ENCODE peak calls at places on chromosomes 1 and 21, in eight cellular contexts. One of them, this sample, is unnamed.

GRCh38 chr1:103496014-103496635 is 29.4 kb upstream of the RNPC3 start:
- DNase-seq in AG09309: no peak
- DNase-seq in cardiac fibroblast: peak; percentile 39
- DNase-seq in bronchial epithelial cell: peak; percentile 73
- DNase-seq in CD8-positive, alpha-beta T cell: no peak
- DNase-seq in fibroblast of lung: peak; percentile 72
- DNase-seq in HFFc6: peak; percentile 49
- DNase-seq in WTC11: no peak
- DNase-seq in this sample: no peak

GRCh38 chr1:198064181-198064580 is 92.6 kb upstream of the NEK7 start:
- DNase-seq in bronchial epithelial cell: peak; percentile 76
- DNase-seq in AG09309: peak; percentile 11
- DNase-seq in fibroblast of lung: no peak
- DNase-seq in cardiac fibroblast: no peak
- DNase-seq in HFFc6: peak; percentile 74
- DNase-seq in CD8-positive, alpha-beta T cell: no peak
- DNase-seq in WTC11: no peak
- DNase-seq in this sample: no peak

GRCh38 chr1:10685851-10686403 is 110.5 kb downstream of the CASZ1 start:
- DNase-seq in cardiac fibroblast: peak; percentile 73
- DNase-seq in fibroblast of lung: peak; percentile 21
- DNase-seq in CD8-positive, alpha-beta T cell: no peak
- DNase-seq in AG09309: peak; percentile 5
- DNase-seq in WTC11: no peak
- DNase-seq in HFFc6: peak; percentile 5
- DNase-seq in bronchial epithelial cell: no peak
- DNase-seq in this sample: no peak

GRCh38 chr21:31108969-31109368 is 70.7 kb upstream of the KRTAP19-8 start:
- DNase-seq in AG09309: no peak
- DNase-seq in CD8-positive, alpha-beta T cell: no peak
- DNase-seq in WTC11: no peak
- DNase-seq in HFFc6: no peak
- DNase-seq in fibroblast of lung: peak; percentile 46
- DNase-seq in cardiac fibroblast: peak; percentile 24
- DNase-seq in bronchial epithelial cell: peak; percentile 13
- DNase-seq in this sample: no peak

GRCh38 chr1:21815724-21816311 is 3.8 kb downstream of the LDLRAD2 start:
- DNase-seq in HFFc6: no peak
- DNase-seq in cardiac fibroblast: no peak
- DNase-seq in WTC11: no peak
- DNase-seq in fibroblast of lung: no peak
- DNase-seq in bronchial epithelial cell: no peak
- DNase-seq in AG09309: no peak
- DNase-seq in CD8-positive, alpha-beta T cell: no peak
- DNase-seq in this sample: no peak

GRCh38 chr1:233240839-233241682 is 54.5 kb downstream of the PCNX2 start:
- DNase-seq in fibroblast of lung: peak; percentile 64
- DNase-seq in HFFc6: no peak
- DNase-seq in bronchial epithelial cell: peak; percentile 31
- DNase-seq in cardiac fibroblast: peak; percentile 76
- DNase-seq in CD8-positive, alpha-beta T cell: no peak
- DNase-seq in WTC11: peak; percentile 38
- DNase-seq in AG09309: no peak
- DNase-seq in this sample: peak; percentile 67

GRCh38 chr1:231605389-231606100 is 21.0 kb upstream of the DISC1 start:
- DNase-seq in bronchial epithelial cell: no peak
- DNase-seq in AG09309: no peak
- DNase-seq in fibroblast of lung: peak; percentile 14
- DNase-seq in CD8-positive, alpha-beta T cell: no peak
- DNase-seq in WTC11: no peak
- DNase-seq in cardiac fibroblast: no peak
- DNase-seq in HFFc6: no peak
- DNase-seq in this sample: no peak

GRCh38 chr1:223609066-223609465 is 56.4 kb downstream of the CAPN8 start:
- DNase-seq in bronchial epithelial cell: no peak
- DNase-seq in WTC11: no peak
- DNase-seq in HFFc6: no peak
- DNase-seq in fibroblast of lung: no peak
- DNase-seq in cardiac fibroblast: no peak
- DNase-seq in CD8-positive, alpha-beta T cell: no peak
- DNase-seq in AG09309: no peak
- DNase-seq in this sample: no peak

GRCh38 chr1:61424382-61424781 is 300.6 kb downstream of the TM2D1 start:
- DNase-seq in fibroblast of lung: no peak
- DNase-seq in AG09309: no peak
- DNase-seq in bronchial epithelial cell: peak; percentile 89
- DNase-seq in cardiac fibroblast: no peak
- DNase-seq in WTC11: no peak
- DNase-seq in HFFc6: no peak
- DNase-seq in CD8-positive, alpha-beta T cell: no peak
- DNase-seq in this sample: no peak

GRCh38 chr1:117106478-117106877 is 15.1 kb downstream of the TRIM45 start:
- DNase-seq in CD8-positive, alpha-beta T cell: no peak
- DNase-seq in cardiac fibroblast: no peak
- DNase-seq in fibroblast of lung: no peak
- DNase-seq in AG09309: no peak
- DNase-seq in HFFc6: no peak
- DNase-seq in WTC11: no peak
- DNase-seq in bronchial epithelial cell: no peak
- DNase-seq in this sample: no peak

GRCh38 chr1:44237721-44238457 is 24.6 kb downstream of the DMAP1 start:
- DNase-seq in WTC11: peak; percentile 89
- DNase-seq in CD8-positive, alpha-beta T cell: peak; percentile 57
- DNase-seq in cardiac fibroblast: peak; percentile 26
- DNase-seq in fibroblast of lung: peak; percentile 18
- DNase-seq in AG09309: no peak
- DNase-seq in HFFc6: peak; percentile 6
- DNase-seq in bronchial epithelial cell: no peak
- DNase-seq in this sample: peak; percentile 92

GRCh38 chr1:3899776-3900149 is 309 bp downstream of the C1orf174 start:
- DNase-seq in HFFc6: no peak
- DNase-seq in bronchial epithelial cell: no peak
- DNase-seq in cardiac fibroblast: no peak
- DNase-seq in AG09309: no peak
- DNase-seq in CD8-positive, alpha-beta T cell: peak; percentile 61
- DNase-seq in WTC11: peak; percentile 57
- DNase-seq in fibroblast of lung: no peak
- DNase-seq in this sample: no peak

GRCh38 chr1:210940081-210940617 is 193.8 kb downstream of the KCNH1 start:
- DNase-seq in WTC11: no peak
- DNase-seq in CD8-positive, alpha-beta T cell: no peak
- DNase-seq in HFFc6: no peak
- DNase-seq in AG09309: no peak
- DNase-seq in fibroblast of lung: no peak
- DNase-seq in cardiac fibroblast: no peak
- DNase-seq in bronchial epithelial cell: no peak
- DNase-seq in this sample: no peak

GRCh38 chr1:41718444-41719028 is 200.2 kb downstream of the HIVEP3 start:
- DNase-seq in CD8-positive, alpha-beta T cell: no peak
- DNase-seq in HFFc6: no peak
- DNase-seq in bronchial epithelial cell: peak; percentile 46
- DNase-seq in fibroblast of lung: peak; percentile 52
- DNase-seq in cardiac fibroblast: no peak
- DNase-seq in WTC11: no peak
- DNase-seq in AG09309: no peak
- DNase-seq in this sample: no peak

GRCh38 chr1:36351222-36351977 is 28.0 kb upstream of the EVA1B start:
- DNase-seq in cardiac fibroblast: peak; percentile 78
- DNase-seq in fibroblast of lung: peak; percentile 89
- DNase-seq in HFFc6: peak; percentile 93
- DNase-seq in WTC11: no peak
- DNase-seq in AG09309: no peak
- DNase-seq in CD8-positive, alpha-beta T cell: no peak
- DNase-seq in bronchial epithelial cell: peak; percentile 81
- DNase-seq in this sample: peak; percentile 27

GRCh38 chr1:56561227-56562019 is 17.9 kb downstream of the PLPP3 start:
- DNase-seq in cardiac fibroblast: no peak
- DNase-seq in bronchial epithelial cell: no peak
- DNase-seq in CD8-positive, alpha-beta T cell: no peak
- DNase-seq in WTC11: no peak
- DNase-seq in fibroblast of lung: no peak
- DNase-seq in HFFc6: no peak
- DNase-seq in AG09309: no peak
- DNase-seq in this sample: no peak

GRCh38 chr1:56564615-56565014 is 14.7 kb downstream of the PLPP3 start:
- DNase-seq in CD8-positive, alpha-beta T cell: no peak
- DNase-seq in AG09309: no peak
- DNase-seq in fibroblast of lung: no peak
- DNase-seq in bronchial epithelial cell: no peak
- DNase-seq in WTC11: no peak
- DNase-seq in HFFc6: no peak
- DNase-seq in cardiac fibroblast: no peak
- DNase-seq in this sample: no peak

GRCh38 chr1:56563568-56563967 is 15.8 kb downstream of the PLPP3 start:
- DNase-seq in CD8-positive, alpha-beta T cell: no peak
- DNase-seq in bronchial epithelial cell: no peak
- DNase-seq in AG09309: no peak
- DNase-seq in HFFc6: no peak
- DNase-seq in cardiac fibroblast: no peak
- DNase-seq in fibroblast of lung: no peak
- DNase-seq in WTC11: no peak
- DNase-seq in this sample: no peak

GRCh38 chr1:56566040-56566774 is 13.2 kb downstream of the PLPP3 start:
- DNase-seq in CD8-positive, alpha-beta T cell: no peak
- DNase-seq in bronchial epithelial cell: no peak
- DNase-seq in fibroblast of lung: no peak
- DNase-seq in AG09309: no peak
- DNase-seq in WTC11: no peak
- DNase-seq in cardiac fibroblast: no peak
- DNase-seq in HFFc6: no peak
- DNase-seq in this sample: no peak

DNA sequence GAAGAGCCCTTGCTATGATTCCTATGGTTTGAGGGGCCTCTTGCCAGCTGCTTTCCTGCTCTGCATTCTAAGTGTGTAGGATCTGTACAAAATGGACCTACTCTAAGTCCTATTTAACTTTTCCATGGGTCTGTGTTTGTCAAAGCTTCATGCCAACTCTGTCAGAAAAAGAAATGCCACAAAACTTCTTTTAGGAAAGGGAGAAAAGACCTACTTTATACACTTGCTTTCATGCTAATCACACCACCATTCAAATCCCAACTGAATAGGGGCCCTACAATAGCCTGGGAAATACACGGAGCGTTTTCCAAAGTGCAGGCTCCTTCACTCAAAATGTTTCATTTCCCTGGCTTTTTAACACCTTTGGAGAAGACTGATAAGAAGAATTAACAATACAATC is 16.3 kb downstream of the PLPP3 start:
- DNase-seq in CD8-positive, alpha-beta T cell: no peak
- DNase-seq in WTC11: no peak
- DNase-seq in AG09309: no peak
- DNase-seq in HFFc6: no peak
- DNase-seq in fibroblast of lung: no peak
- DNase-seq in cardiac fibroblast: no peak
- DNase-seq in bronchial epithelial cell: no peak
- DNase-seq in this sample: no peak
- TF ChIP-seq CTCF in CD8-positive, alpha-beta T cell: no peak
- TF ChIP-seq CTCF in WTC11: no peak
- TF ChIP-seq CTCF in AG09309: no peak
- TF ChIP-seq CTCF in HFFc6: no peak
- TF ChIP-seq CTCF in fibroblast of lung: no peak
- TF ChIP-seq CTCF in cardiac fibroblast: no peak
- TF ChIP-seq CTCF in bronchial epithelial cell: no peak
- TF ChIP-seq CTCF in this sample: no peak

GRCh38 chr1:180623579-180624347 is 8.1 kb upstream of the XPR1 start:
- DNase-seq in AG09309: no peak
- DNase-seq in WTC11: peak; percentile 28
- DNase-seq in HFFc6: peak; percentile 35
- DNase-seq in fibroblast of lung: peak; percentile 54
- DNase-seq in CD8-positive, alpha-beta T cell: no peak
- DNase-seq in bronchial epithelial cell: no peak
- DNase-seq in cardiac fibroblast: peak; percentile 59
- DNase-seq in this sample: no peak
- TF ChIP-seq CTCF in AG09309: peak; percentile 42
- TF ChIP-seq CTCF in WTC11: no peak
- TF ChIP-seq CTCF in HFFc6: peak; percentile 70
- TF ChIP-seq CTCF in fibroblast of lung: peak; percentile 57
- TF ChIP-seq CTCF in CD8-positive, alpha-beta T cell: no peak
- TF ChIP-seq CTCF in bronchial epithelial cell: no peak
- TF ChIP-seq CTCF in cardiac fibroblast: peak; percentile 56
- TF ChIP-seq CTCF in this sample: no peak

GRCh38 chr1:93749894-93750301 is 68.3 kb upstream of the BCAR3 start:
- DNase-seq in fibroblast of lung: no peak
- DNase-seq in cardiac fibroblast: no peak
- DNase-seq in bronchial epithelial cell: peak; percentile 72
- DNase-seq in CD8-positive, alpha-beta T cell: no peak
- DNase-seq in WTC11: peak; percentile 41
- DNase-seq in AG09309: no peak
- DNase-seq in HFFc6: no peak
- DNase-seq in this sample: no peak
- TF ChIP-seq CTCF in fibroblast of lung: no peak
- TF ChIP-seq CTCF in cardiac fibroblast: peak; percentile 22
- TF ChIP-seq CTCF in bronchial epithelial cell: peak; percentile 60
- TF ChIP-seq CTCF in CD8-positive, alpha-beta T cell: no peak
- TF ChIP-seq CTCF in WTC11: no peak
- TF ChIP-seq CTCF in AG09309: no peak
- TF ChIP-seq CTCF in HFFc6: no peak
- TF ChIP-seq CTCF in this sample: no peak

GRCh38 chr1:25566730-25567341 is 23.4 kb downstream of the LDLRAP1 start:
- DNase-seq in CD8-positive, alpha-beta T cell: peak; percentile 82
- DNase-seq in WTC11: peak; percentile 32
- DNase-seq in fibroblast of lung: peak; percentile 67
- DNase-seq in cardiac fibroblast: peak; percentile 42
- DNase-seq in bronchial epithelial cell: peak; percentile 55
- DNase-seq in AG09309: peak; percentile 80
- DNase-seq in HFFc6: peak; percentile 83
- DNase-seq in this sample: peak; percentile 40
- TF ChIP-seq CTCF in CD8-positive, alpha-beta T cell: peak; percentile 49
- TF ChIP-seq CTCF in WTC11: no peak
- TF ChIP-seq CTCF in fibroblast of lung: peak; percentile 12
- TF ChIP-seq CTCF in cardiac fibroblast: no peak
- TF ChIP-seq CTCF in bronchial epithelial cell: peak; percentile 42
- TF ChIP-seq CTCF in AG09309: peak; percentile 34
- TF ChIP-seq CTCF in HFFc6: peak; percentile 41
- TF ChIP-seq CTCF in this sample: no peak

DNA sequence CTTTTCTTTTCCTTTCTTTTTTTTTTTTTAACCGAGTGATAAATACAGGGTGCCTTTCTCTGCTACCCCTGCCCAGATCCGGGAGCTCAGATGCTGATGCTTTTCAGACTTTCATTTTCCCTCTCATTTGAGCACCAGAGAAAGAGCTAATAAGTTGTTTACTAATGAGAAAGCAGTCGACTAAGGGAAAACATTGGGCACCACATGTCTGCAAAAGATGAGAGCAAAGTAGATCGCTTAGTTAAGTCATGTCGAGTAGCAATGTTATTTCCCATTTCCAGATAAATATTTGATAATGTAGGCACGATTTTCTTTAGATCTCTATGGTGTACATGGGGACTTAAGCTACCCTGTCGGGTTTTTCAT is 1.1 kb downstream of the PKN2 start:
- DNase-seq in CD8-positive, alpha-beta T cell: no peak
- DNase-seq in fibroblast of lung: peak; percentile 19
- DNase-seq in cardiac fibroblast: no peak
- DNase-seq in AG09309: no peak
- DNase-seq in WTC11: no peak
- DNase-seq in bronchial epithelial cell: peak; percentile 19
- DNase-seq in HFFc6: peak; percentile 1
- DNase-seq in this sample: no peak
- TF ChIP-seq CTCF in CD8-positive, alpha-beta T cell: no peak
- TF ChIP-seq CTCF in fibroblast of lung: no peak
- TF ChIP-seq CTCF in cardiac fibroblast: no peak
- TF ChIP-seq CTCF in AG09309: no peak
- TF ChIP-seq CTCF in WTC11: no peak
- TF ChIP-seq CTCF in bronchial epithelial cell: no peak
- TF ChIP-seq CTCF in HFFc6: no peak
- TF ChIP-seq CTCF in this sample: no peak

This sample was measured in nephron progenitor cell.